ENCODE peak calls at places on chromosomes 16 and 17, in six cellular contexts. One of them, this sample, is unnamed.

GRCh38 chr16:1942810-1943726 is at the start of gene MSRB1:
- DNase-seq in RWPE1: peak
- DNase-seq in heart left ventricle: peak
- DNase-seq in mesothelial cell of epicardium: peak
- DNase-seq in left ventricle myocardium inferior: peak
- DNase-seq in GM12865: peak
- DNase-seq in this sample: peak

GRCh38 chr16:69188716-69189115 is 1.8 kb downstream of the SNTB2 start:
- DNase-seq in RWPE1: no peak
- DNase-seq in heart left ventricle: no peak
- DNase-seq in mesothelial cell of epicardium: no peak
- DNase-seq in left ventricle myocardium inferior: no peak
- DNase-seq in GM12865: no peak
- DNase-seq in this sample: no peak

GRCh38 chr17:760371-760770 is 8.3 kb upstream of the GEMIN4 start:
- DNase-seq in RWPE1: no peak
- DNase-seq in heart left ventricle: peak
- DNase-seq in mesothelial cell of epicardium: no peak
- DNase-seq in left ventricle myocardium inferior: peak
- DNase-seq in GM12865: no peak
- DNase-seq in this sample: no peak

GRCh38 chr17:74547736-74548135 is 1.8 kb upstream of the CD300C start:
- DNase-seq in RWPE1: no peak
- DNase-seq in heart left ventricle: no peak
- DNase-seq in mesothelial cell of epicardium: no peak
- DNase-seq in left ventricle myocardium inferior: no peak
- DNase-seq in GM12865: peak
- DNase-seq in this sample: no peak

GRCh38 chr16:61829631-61830030 is 206.6 kb downstream of the CDH8 start:
- DNase-seq in RWPE1: no peak
- DNase-seq in heart left ventricle: no peak
- DNase-seq in mesothelial cell of epicardium: no peak
- DNase-seq in left ventricle myocardium inferior: no peak
- DNase-seq in GM12865: no peak
- DNase-seq in this sample: no peak

GRCh38 chr17:75634754-75635609 is 1.7 kb downstream of the SMIM5 start:
- DNase-seq in RWPE1: no peak
- DNase-seq in heart left ventricle: peak
- DNase-seq in mesothelial cell of epicardium: no peak
- DNase-seq in left ventricle myocardium inferior: no peak
- DNase-seq in GM12865: no peak
- DNase-seq in this sample: no peak

GRCh38 chr16:31471241-31471874 is 594 bp upstream of the TGFB1I1 start:
- DNase-seq in RWPE1: no peak
- DNase-seq in heart left ventricle: no peak
- DNase-seq in mesothelial cell of epicardium: no peak
- DNase-seq in left ventricle myocardium inferior: no peak
- DNase-seq in GM12865: no peak
- DNase-seq in this sample: no peak

GRCh38 chr16:11679941-11680911 is 12.0 kb downstream of the SNN start:
- DNase-seq in RWPE1: no peak
- DNase-seq in heart left ventricle: no peak
- DNase-seq in mesothelial cell of epicardium: no peak
- DNase-seq in left ventricle myocardium inferior: no peak
- DNase-seq in GM12865: no peak
- DNase-seq in this sample: no peak

GRCh38 chr16:11497329-11497805 is 89.4 kb downstream of the LITAF start:
- DNase-seq in RWPE1: peak
- DNase-seq in heart left ventricle: peak
- DNase-seq in mesothelial cell of epicardium: no peak
- DNase-seq in left ventricle myocardium inferior: peak
- DNase-seq in GM12865: peak
- DNase-seq in this sample: no peak

GRCh38 chr17:10815318-10815717 is 11.4 kb upstream of the TMEM238L start:
- DNase-seq in RWPE1: no peak
- DNase-seq in heart left ventricle: no peak
- DNase-seq in mesothelial cell of epicardium: no peak
- DNase-seq in left ventricle myocardium inferior: no peak
- DNase-seq in GM12865: no peak
- DNase-seq in this sample: no peak

GRCh38 chr17:1727876-1728630 is 3.5 kb downstream of the WDR81 start:
- DNase-seq in RWPE1: no peak
- DNase-seq in heart left ventricle: no peak
- DNase-seq in mesothelial cell of epicardium: no peak
- DNase-seq in left ventricle myocardium inferior: no peak
- DNase-seq in GM12865: no peak
- DNase-seq in this sample: no peak

GRCh38 chr17:77528516-77529327 is 388.0 kb downstream of the SEC14L1 start:
- DNase-seq in RWPE1: no peak
- DNase-seq in heart left ventricle: no peak
- DNase-seq in mesothelial cell of epicardium: peak
- DNase-seq in left ventricle myocardium inferior: peak
- DNase-seq in GM12865: no peak
- DNase-seq in this sample: no peak

GRCh38 chr17:38751144-38751802 is 1.3 kb upstream of the PSMB3 start:
- DNase-seq in RWPE1: no peak
- DNase-seq in heart left ventricle: no peak
- DNase-seq in mesothelial cell of epicardium: no peak
- DNase-seq in left ventricle myocardium inferior: no peak
- DNase-seq in GM12865: no peak
- DNase-seq in this sample: no peak

GRCh38 chr17:1078831-1079561 is 82.1 kb downstream of the TIMM22 start:
- DNase-seq in RWPE1: no peak
- DNase-seq in heart left ventricle: peak
- DNase-seq in mesothelial cell of epicardium: no peak
- DNase-seq in left ventricle myocardium inferior: peak
- DNase-seq in GM12865: no peak
- DNase-seq in this sample: no peak

GRCh38 chr17:78896091-78896833 is 6.7 kb downstream of the CEP295NL start:
- DNase-seq in RWPE1: no peak
- DNase-seq in heart left ventricle: no peak
- DNase-seq in mesothelial cell of epicardium: no peak
- DNase-seq in left ventricle myocardium inferior: no peak
- DNase-seq in GM12865: no peak
- DNase-seq in this sample: no peak

GRCh38 chr16:55672471-55672870 is 16.7 kb downstream of the SLC6A2 start:
- DNase-seq in RWPE1: no peak
- DNase-seq in heart left ventricle: peak
- DNase-seq in mesothelial cell of epicardium: no peak
- DNase-seq in left ventricle myocardium inferior: peak
- DNase-seq in GM12865: no peak
- DNase-seq in this sample: no peak

GRCh38 chr17:49822829-49823228 is 25.0 kb downstream of the TAC4 start:
- DNase-seq in RWPE1: no peak
- DNase-seq in heart left ventricle: peak
- DNase-seq in mesothelial cell of epicardium: no peak
- DNase-seq in left ventricle myocardium inferior: peak
- DNase-seq in GM12865: no peak
- DNase-seq in this sample: no peak

GRCh38 chr17:32696426-32696825 is 180.5 kb downstream of the MYO1D start:
- DNase-seq in RWPE1: no peak
- DNase-seq in heart left ventricle: no peak
- DNase-seq in mesothelial cell of epicardium: no peak
- DNase-seq in left ventricle myocardium inferior: no peak
- DNase-seq in GM12865: no peak
- DNase-seq in this sample: no peak

GRCh38 chr17:27635275-27635823 is 4.4 kb downstream of the LGALS9 start:
- DNase-seq in RWPE1: no peak
- DNase-seq in heart left ventricle: no peak
- DNase-seq in mesothelial cell of epicardium: no peak
- DNase-seq in left ventricle myocardium inferior: no peak
- DNase-seq in GM12865: peak
- DNase-seq in this sample: peak

GRCh38 chr16:64950731-64951130 is 171.1 kb downstream of the CDH11 start:
- DNase-seq in RWPE1: no peak
- DNase-seq in heart left ventricle: no peak
- DNase-seq in mesothelial cell of epicardium: no peak
- DNase-seq in left ventricle myocardium inferior: no peak
- DNase-seq in GM12865: no peak
- DNase-seq in this sample: no peak

GRCh38 chr16:64952177-64952576 is 169.7 kb downstream of the CDH11 start:
- DNase-seq in RWPE1: no peak
- DNase-seq in heart left ventricle: no peak
- DNase-seq in mesothelial cell of epicardium: no peak
- DNase-seq in left ventricle myocardium inferior: no peak
- DNase-seq in GM12865: peak
- DNase-seq in this sample: no peak

GRCh38 chr16:64951681-64952080 is 170.2 kb downstream of the CDH11 start:
- DNase-seq in RWPE1: no peak
- DNase-seq in heart left ventricle: no peak
- DNase-seq in mesothelial cell of epicardium: no peak
- DNase-seq in left ventricle myocardium inferior: no peak
- DNase-seq in GM12865: no peak
- DNase-seq in this sample: no peak

GRCh38 chr16:64951193-64951592 is 170.7 kb downstream of the CDH11 start:
- DNase-seq in RWPE1: no peak
- DNase-seq in heart left ventricle: no peak
- DNase-seq in mesothelial cell of epicardium: no peak
- DNase-seq in left ventricle myocardium inferior: no peak
- DNase-seq in GM12865: peak
- DNase-seq in this sample: no peak

GRCh38 chr16:64950262-64950661 is 171.6 kb downstream of the CDH11 start:
- DNase-seq in RWPE1: no peak
- DNase-seq in heart left ventricle: no peak
- DNase-seq in mesothelial cell of epicardium: no peak
- DNase-seq in left ventricle myocardium inferior: no peak
- DNase-seq in GM12865: no peak
- DNase-seq in this sample: no peak
- TF ChIP-seq CTCF in RWPE1: no peak
- TF ChIP-seq CTCF in heart left ventricle: no peak
- TF ChIP-seq CTCF in mesothelial cell of epicardium: no peak
- TF ChIP-seq CTCF in left ventricle myocardium inferior: no peak
- TF ChIP-seq CTCF in GM12865: no peak
- TF ChIP-seq CTCF in this sample: no peak

GRCh38 chr17:81556863-81557262 is 4.7 kb upstream of the FAAP100 start:
- DNase-seq in RWPE1: no peak
- DNase-seq in heart left ventricle: no peak
- DNase-seq in mesothelial cell of epicardium: no peak
- DNase-seq in left ventricle myocardium inferior: no peak
- DNase-seq in GM12865: no peak
- DNase-seq in this sample: no peak

GRCh38 chr17:81561494-81561885 is 9.3 kb upstream of the FAAP100 start:
- DNase-seq in RWPE1: no peak
- DNase-seq in heart left ventricle: no peak
- DNase-seq in mesothelial cell of epicardium: no peak
- DNase-seq in left ventricle myocardium inferior: no peak
- DNase-seq in GM12865: no peak
- DNase-seq in this sample: no peak

GRCh38 chr17:81557276-81558114 is 5.3 kb upstream of the FAAP100 start:
- DNase-seq in RWPE1: no peak
- DNase-seq in heart left ventricle: peak
- DNase-seq in mesothelial cell of epicardium: no peak
- DNase-seq in left ventricle myocardium inferior: no peak
- DNase-seq in GM12865: no peak
- DNase-seq in this sample: no peak

GRCh38 chr17:81558115-81558468 is 5.9 kb upstream of the FAAP100 start:
- DNase-seq in RWPE1: no peak
- DNase-seq in heart left ventricle: peak
- DNase-seq in mesothelial cell of epicardium: no peak
- DNase-seq in left ventricle myocardium inferior: no peak
- DNase-seq in GM12865: no peak
- DNase-seq in this sample: no peak

DNA sequence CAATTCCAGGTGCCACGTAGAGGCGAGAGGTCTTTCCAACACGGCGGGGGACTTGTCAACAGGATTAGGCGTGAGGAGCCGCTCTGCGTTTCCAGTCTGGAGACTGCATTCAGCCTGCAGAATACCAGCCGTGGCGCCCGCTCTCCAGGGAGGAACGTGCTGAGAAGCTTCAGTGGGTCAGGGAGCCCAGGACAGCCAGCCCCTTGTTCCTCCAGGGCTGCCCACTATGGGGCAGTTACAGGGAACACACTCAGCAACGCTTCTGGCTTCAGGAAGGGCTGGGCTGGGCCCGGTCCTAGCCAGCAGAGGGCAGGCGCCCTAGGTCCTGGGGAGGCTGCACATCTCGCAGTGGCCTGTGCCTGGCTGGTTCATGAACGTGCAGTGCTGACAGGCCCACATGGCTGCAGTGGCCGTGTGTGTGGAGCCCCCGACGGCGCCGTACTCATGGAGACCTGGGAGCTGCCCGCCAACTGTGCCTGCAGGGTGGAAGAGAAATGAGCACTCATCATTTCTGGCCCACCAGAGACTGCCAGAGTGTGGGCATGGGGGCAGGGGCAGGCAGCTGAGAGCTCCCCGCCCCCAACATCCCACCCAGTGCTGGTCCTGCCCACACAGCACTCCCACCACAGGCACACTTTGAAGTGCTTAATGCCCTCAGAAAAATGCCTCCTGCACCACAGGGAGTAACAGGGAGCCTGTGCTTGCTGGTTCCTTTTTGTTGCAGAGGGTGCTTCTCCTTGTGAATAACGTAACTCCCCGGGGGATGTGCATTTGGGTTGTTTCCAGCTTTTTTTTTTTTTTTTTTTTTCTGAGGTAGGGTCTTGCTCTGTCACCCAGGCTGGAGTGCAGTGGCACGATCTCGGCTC is 7.0 kb upstream of the FAAP100 start:
- DNase-seq in RWPE1: no peak
- DNase-seq in heart left ventricle: peak
- DNase-seq in mesothelial cell of epicardium: no peak
- DNase-seq in left ventricle myocardium inferior: peak
- DNase-seq in GM12865: no peak
- DNase-seq in this sample: no peak
- TF ChIP-seq CTCF in RWPE1: no peak
- TF ChIP-seq CTCF in heart left ventricle: peak
- TF ChIP-seq CTCF in mesothelial cell of epicardium: no peak
- TF ChIP-seq CTCF in left ventricle myocardium inferior: peak
- TF ChIP-seq CTCF in GM12865: peak
- TF ChIP-seq CTCF in this sample: no peak

GRCh38 chr16:4846901-4847773 is at the start of the genes GLYR1 and UBN1:
- DNase-seq in RWPE1: peak
- DNase-seq in heart left ventricle: peak
- DNase-seq in mesothelial cell of epicardium: peak
- DNase-seq in left ventricle myocardium inferior: peak
- DNase-seq in GM12865: peak
- DNase-seq in this sample: peak

GRCh38 chr16:4846503-4846900 is 586 bp downstream of the GLYR1 start:
- DNase-seq in RWPE1: peak
- DNase-seq in heart left ventricle: peak
- DNase-seq in mesothelial cell of epicardium: peak
- DNase-seq in left ventricle myocardium inferior: peak
- DNase-seq in GM12865: peak
- DNase-seq in this sample: peak

GRCh38 chr16:4850211-4850610 is 2.9 kb downstream of the UBN1 start:
- DNase-seq in RWPE1: no peak
- DNase-seq in heart left ventricle: no peak
- DNase-seq in mesothelial cell of epicardium: no peak
- DNase-seq in left ventricle myocardium inferior: no peak
- DNase-seq in GM12865: no peak
- DNase-seq in this sample: no peak

GRCh38 chr16:4852221-4852872 is 5.1 kb downstream of the UBN1 start:
- DNase-seq in RWPE1: peak
- DNase-seq in heart left ventricle: peak
- DNase-seq in mesothelial cell of epicardium: no peak
- DNase-seq in left ventricle myocardium inferior: no peak
- DNase-seq in GM12865: no peak
- DNase-seq in this sample: no peak

GRCh38 chr16:4847774-4848587 is 700 bp downstream of the UBN1 start:
- DNase-seq in RWPE1: peak
- DNase-seq in heart left ventricle: peak
- DNase-seq in mesothelial cell of epicardium: peak
- DNase-seq in left ventricle myocardium inferior: peak
- DNase-seq in GM12865: no peak
- DNase-seq in this sample: peak
- TF ChIP-seq CTCF in RWPE1: no peak
- TF ChIP-seq CTCF in heart left ventricle: no peak
- TF ChIP-seq CTCF in mesothelial cell of epicardium: no peak
- TF ChIP-seq CTCF in left ventricle myocardium inferior: no peak
- TF ChIP-seq CTCF in GM12865: no peak
- TF ChIP-seq CTCF in this sample: no peak

GRCh38 chr17:29386760-29387159 is 3.4 kb upstream of the TAOK1 start:
- DNase-seq in RWPE1: no peak
- DNase-seq in heart left ventricle: no peak
- DNase-seq in mesothelial cell of epicardium: no peak
- DNase-seq in left ventricle myocardium inferior: no peak
- DNase-seq in GM12865: no peak
- DNase-seq in this sample: no peak
- TF ChIP-seq CTCF in RWPE1: no peak
- TF ChIP-seq CTCF in heart left ventricle: no peak
- TF ChIP-seq CTCF in mesothelial cell of epicardium: no peak
- TF ChIP-seq CTCF in left ventricle myocardium inferior: no peak
- TF ChIP-seq CTCF in GM12865: no peak
- TF ChIP-seq CTCF in this sample: no peak

This sample was measured in GM20000.